ENCODE peak calls at places on chromosomes 6 and 20, in four cellular contexts. A is stomach, G is sigmoid colon, V is HFFc6. S is an unnamed sample.

GRCh38 chr6:27766405-27766804 is 145.8 kb downstream of the OR2B2 start:
- DNase-seq in V (no peak), G (no peak), A (no peak), S (no peak)

GRCh38 chr6:105179244-105180065 is at the start of gene POPDC3:
- DNase-seq in A (peak; percentile 38), G (no peak), V (peak; percentile 18), S (peak; percentile 46)

GRCh38 chr6:161168281-161168891 is 105.5 kb downstream of the AGPAT4 start:
- DNase-seq in V (peak; percentile 95), A (no peak), G (no peak), S (no peak)

GRCh38 chr6:98927534-98927933 is 20.2 kb downstream of the FBXL4 start:
- DNase-seq in A (peak; percentile 49), G (no peak), V (no peak), S (no peak)

GRCh38 chr6:20712011-20712410 is 177.8 kb downstream of the CDKAL1 start:
- DNase-seq in V (no peak), G (no peak), A (no peak), S (no peak)

GRCh38 chr20:25280574-25281535 is 33.0 kb downstream of the PYGB start:
- DNase-seq in G (peak; percentile 59), A (peak; percentile 7), V (no peak), S (no peak)

GRCh38 chr20:63587781-63588591 is 13.9 kb upstream of the HELZ2 start:
- DNase-seq in A (no peak), G (no peak), V (no peak), S (no peak)

GRCh38 chr6:14360565-14360964 is 243.0 kb downstream of the CD83 start:
- DNase-seq in G (no peak), V (no peak), A (no peak), S (no peak)

GRCh38 chr6:16704706-16705402 is 56.4 kb downstream of the ATXN1 start:
- DNase-seq in G (no peak), V (peak; percentile 61), A (no peak), S (no peak)

GRCh38 chr6:85464260-85464644 is 14.4 kb downstream of the NT5E start:
- DNase-seq in G (no peak), V (peak; percentile 96), A (no peak), S (no peak)

GRCh38 chr6:43096451-43097097 is 20.5 kb downstream of the PTK7 start:
- DNase-seq in G (no peak), A (peak; percentile 35), V (peak; percentile 89), S (no peak)

GRCh38 chr6:139973602-139974373 is 599.3 kb upstream of the CITED2 start:
- DNase-seq in G (no peak), V (peak; percentile 78), A (no peak), S (no peak)

GRCh38 chr6:145809211-145809610 is 5.4 kb downstream of the FBXO30 start:
- DNase-seq in G (no peak), V (no peak), A (no peak), S (no peak)

GRCh38 chr6:138203315-138203714 is 15.0 kb downstream of the PBOV1 start:
- DNase-seq in V (no peak), A (no peak), G (no peak), S (no peak)

GRCh38 chr6:33632603-33633039 is 11.5 kb downstream of the ITPR3 start:
- DNase-seq in V (peak; percentile 37), G (no peak), A (peak; percentile 45), S (peak; percentile 83)

GRCh38 chr6:22413681-22414305 is 117.0 kb upstream of the PRL start:
- DNase-seq in G (no peak), V (no peak), A (no peak), S (no peak)

GRCh38 chr6:84411060-84411629 is 183.7 kb upstream of the CEP162 start:
- DNase-seq in G (no peak), A (no peak), V (peak; percentile 69), S (no peak)

GRCh38 chr6:33207569-33208088 is 671 bp upstream of the RING1 start:
- DNase-seq in A (peak; percentile 48), G (peak; percentile 82), V (peak; percentile 24), S (peak; percentile 60)

GRCh38 chr20:64119681-64120341 is 12.4 kb upstream of the NPBWR2 start:
- DNase-seq in A (no peak), G (peak; percentile 57), V (no peak), S (no peak)

GRCh38 chr6:112300888-112301287 is 46.2 kb upstream of the RFPL4B start:
- DNase-seq in V (no peak), A (no peak), G (no peak), S (no peak)

GRCh38 chr20:39669659-39670058 is 707.5 kb downstream of the DHX35 start:
- DNase-seq in A (no peak), G (no peak), V (no peak), S (no peak)

GRCh38 chr6:105163186-105163585 is 16.6 kb downstream of the POPDC3 start:
- DNase-seq in V (no peak), G (no peak), A (no peak), S (no peak)

GRCh38 chr6:68718379-68719073 is 83.4 kb downstream of the ADGRB3 start:
- DNase-seq in A (no peak), V (no peak), G (no peak), S (no peak)

GRCh38 chr20:50957276-50957675 is 1.1 kb downstream of the DPM1 start:
- DNase-seq in A (no peak), G (no peak), V (no peak), S (no peak)

GRCh38 chr6:135812085-135812526 is 39.4 kb upstream of the PDE7B start:
- DNase-seq in A (no peak), V (peak; percentile 62), G (peak; percentile 72), S (no peak)

GRCh38 chr6:31171931-31172882 is 1.7 kb upstream of the POU5F1 start:
- DNase-seq in A (no peak), G (no peak), V (no peak), S (no peak)

GRCh38 chr6:170137911-170138910 is 152.7 kb downstream of the DLL1 start:
- DNase-seq in A (peak; percentile 23), V (no peak), G (peak; percentile 56), S (no peak)

GRCh38 chr6:36094238-36094637 is 36.1 kb upstream of the MAPK13 start:
- DNase-seq in V (no peak), A (no peak), G (no peak), S (no peak)

DNA sequence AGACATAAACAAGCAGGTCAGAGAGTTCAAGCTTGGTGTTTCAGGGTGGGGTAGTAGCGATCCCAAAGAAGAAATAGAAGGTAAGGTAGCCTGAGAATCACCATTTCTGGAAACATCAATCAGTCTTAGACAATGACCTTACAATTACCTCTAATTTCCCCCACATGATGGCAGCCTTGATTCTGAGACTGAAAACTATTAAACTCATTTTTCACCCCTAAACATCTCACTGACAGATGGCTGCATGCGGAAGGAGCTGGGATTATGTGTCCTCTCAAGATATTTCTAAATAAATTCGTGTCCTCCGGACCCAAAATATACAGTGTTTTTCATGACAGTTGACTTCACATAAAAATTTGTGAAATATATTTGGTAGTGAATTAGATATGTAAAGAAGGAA is 61.0 kb downstream of the KIF6 start:
- DNase-seq in A (no peak), V (no peak), G (no peak), S (no peak)
- TF ChIP-seq CTCF in A (no peak), V (no peak), G (no peak), S (no peak)

DNA sequence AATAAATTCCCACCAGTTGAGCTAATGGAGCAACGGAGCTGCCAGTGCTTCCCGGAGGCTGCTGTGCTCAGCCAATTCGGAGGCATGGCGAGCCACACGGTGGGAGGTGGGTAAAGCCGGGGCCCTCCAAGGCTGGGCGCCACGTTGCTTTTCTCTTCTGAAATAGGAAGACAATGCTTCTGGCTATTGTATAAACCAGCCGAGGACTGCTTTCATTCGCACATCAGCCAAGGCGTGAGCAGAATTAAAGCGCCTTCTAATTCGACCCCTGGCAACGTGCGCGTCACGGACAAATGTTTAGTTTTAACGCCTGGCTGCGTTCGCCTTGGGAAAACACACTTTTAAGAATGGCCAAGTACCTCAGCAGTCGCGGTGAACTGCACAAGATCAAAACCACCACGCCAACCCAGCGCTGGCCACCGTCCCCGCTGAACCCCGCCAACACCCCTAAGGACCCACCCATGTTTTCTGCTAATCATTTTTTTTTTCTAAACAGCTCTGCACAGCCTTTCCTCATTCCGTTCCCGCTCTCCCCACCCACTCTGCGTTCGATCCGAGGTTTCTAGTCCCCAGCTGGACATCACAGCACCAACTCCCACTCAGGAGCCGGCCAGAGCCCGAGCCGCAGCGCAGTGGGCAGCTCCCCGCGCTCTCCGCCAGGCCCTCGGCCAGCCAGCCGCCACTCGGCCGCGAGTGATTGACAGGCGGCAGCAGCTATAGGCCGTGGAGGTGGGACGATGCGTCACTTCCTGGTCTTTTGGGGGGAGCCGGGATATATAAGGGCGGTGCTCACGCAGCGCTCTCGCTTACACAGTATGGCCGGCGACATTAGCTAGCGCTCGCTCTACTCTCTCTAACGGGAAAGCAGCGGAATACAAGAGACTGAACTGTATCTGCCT is at the start of gene AMD1:
- DNase-seq in G (peak; percentile 99), A (peak; percentile 98), V (peak; percentile 99), S (peak; percentile 95)
- TF ChIP-seq CTCF in G (no peak), A (no peak), V (no peak), S (no peak)

GRCh38 chr20:44799691-44800090 is 10.7 kb downstream of the RIMS4 start:
- DNase-seq in G (no peak), A (no peak), V (no peak), S (no peak)

GRCh38 chr20:44796758-44797457 is 13.4 kb downstream of the RIMS4 start:
- DNase-seq in A (no peak), V (no peak), G (no peak), S (no peak)

GRCh38 chr20:44803383-44803941 is 6.9 kb downstream of the RIMS4 start:
- DNase-seq in G (no peak), A (no peak), V (no peak), S (no peak)

GRCh38 chr20:44802702-44803101 is 7.6 kb downstream of the RIMS4 start:
- DNase-seq in G (no peak), V (no peak), A (no peak), S (no peak)

DNA sequence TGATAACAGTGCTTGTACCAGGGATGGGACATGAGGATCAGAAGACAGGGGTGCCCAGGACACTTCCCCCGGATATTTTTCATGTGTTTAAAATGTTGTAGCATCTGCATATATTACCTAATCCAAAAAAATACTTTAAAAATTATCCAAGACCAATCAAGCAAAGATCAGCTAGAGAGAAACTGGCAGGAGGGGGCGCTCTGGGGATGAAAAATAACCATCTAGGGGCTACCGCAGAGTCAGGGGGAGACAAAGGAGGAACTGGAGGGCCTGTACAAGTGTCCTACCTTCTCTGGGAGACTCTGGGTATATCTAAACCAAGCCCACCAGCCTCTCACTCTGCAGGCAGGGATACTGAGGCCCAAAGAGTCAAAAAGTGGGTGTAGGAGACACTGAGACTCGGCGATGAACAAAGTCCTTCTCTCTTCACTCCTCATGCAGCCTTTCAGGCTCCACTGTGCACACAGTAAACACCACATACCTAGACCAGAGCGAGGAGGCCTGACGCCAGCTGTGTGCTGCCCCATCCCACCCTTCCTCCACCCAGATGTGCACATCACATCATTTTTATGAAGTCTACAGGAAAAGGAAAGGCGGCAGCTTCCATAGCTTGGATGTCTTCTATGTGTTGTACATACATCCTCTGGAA is 9.8 kb downstream of the RIMS4 start:
- DNase-seq in A (no peak), G (no peak), V (no peak), S (peak; percentile 33)
- TF ChIP-seq CTCF in A (no peak), G (no peak), V (peak; percentile 43), S (no peak)

DNA sequence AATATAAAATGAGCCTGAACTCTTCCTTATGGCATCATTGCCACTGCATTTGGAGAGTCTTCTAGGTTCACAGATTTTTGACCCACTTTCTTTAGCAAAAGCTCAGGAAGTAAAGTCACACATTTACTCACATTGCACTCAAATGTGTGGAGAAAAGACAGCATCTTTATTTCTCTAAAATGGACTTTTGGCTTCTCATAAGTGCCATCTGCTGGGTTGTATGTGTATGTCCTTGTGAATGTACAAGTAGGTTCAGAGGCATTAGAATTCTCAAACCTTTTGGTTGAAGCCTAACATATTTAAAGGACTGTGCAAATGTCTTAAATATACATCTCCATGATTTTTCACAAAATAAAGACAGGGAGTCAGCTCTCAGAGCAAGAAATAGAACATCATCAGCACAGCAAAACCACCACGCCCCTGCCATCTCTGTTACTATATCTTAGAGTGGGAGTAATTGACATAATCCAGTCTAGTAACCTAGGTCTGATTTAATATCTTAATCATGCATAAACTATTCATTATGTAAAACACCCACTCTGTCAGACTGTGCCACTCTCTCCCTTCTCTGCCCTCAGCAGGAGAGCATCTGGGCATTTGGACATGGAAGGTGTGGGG is 42.2 kb upstream of the SPTLC3 start:
- DNase-seq in A (no peak), V (no peak), G (no peak), S (no peak)
- TF ChIP-seq CTCF in A (no peak), V (peak; percentile 19), G (no peak), S (no peak)

S was measured in endothelial cell.